ENCODE peak calls at places on chromosomes 5 and 9, in seven cellular contexts. P is lower lobe of right lung; C is fibroblast of the aortic adventitia; T is cardiac muscle cell; S is BE2C; B is tibial nerve; J is activated CD8-positive, alpha-beta T cell treated with anti-CD3 and anti-CD28 coated beads for 36 hours. U is an unnamed sample.

GRCh38 chr5:79689541-79690466 is at the start of gene CMYA5:
- DNase-seq in P (peak), C (no peak), T (peak), S (no peak), B (no peak), J (no peak), U (peak)

GRCh38 chr5:15544039-15544438 is 44.1 kb downstream of the FBXL7 start:
- DNase-seq in P (no peak), C (peak), T (no peak), S (no peak), B (no peak), J (no peak), U (no peak)

GRCh38 chr5:100900796-100901731 is 2.0 kb downstream of the ST8SIA4 start:
- DNase-seq in P (peak), C (peak), T (peak), S (peak), B (peak), J (peak), U (peak)

GRCh38 chr5:52997424-52997823 is 8.3 kb downstream of the ITGA2 start:
- DNase-seq in P (no peak), C (no peak), T (no peak), S (no peak), B (no peak), J (no peak), U (peak)

GRCh38 chr5:104344809-104345512 is 782.4 kb upstream of the NUDT12 start:
- DNase-seq in P (no peak), C (peak), T (peak), S (peak), B (no peak), J (no peak), U (no peak)

GRCh38 chr5:90994796-90995195 is 388.3 kb downstream of the ARRDC3 start:
- DNase-seq in P (no peak), C (no peak), T (no peak), S (no peak), B (no peak), J (no peak), U (no peak)

GRCh38 chr5:2863675-2864433 is 112.4 kb upstream of the IRX2 start:
- DNase-seq in P (no peak), C (no peak), T (no peak), S (no peak), B (no peak), J (no peak), U (no peak)

GRCh38 chr5:98414938-98415337 is 358.5 kb upstream of the RGMB start:
- DNase-seq in P (no peak), C (peak), T (peak), S (no peak), B (no peak), J (no peak), U (no peak)

GRCh38 chr5:178284095-178284675 is 51.6 kb upstream of the PHYKPL start:
- DNase-seq in P (no peak), C (no peak), T (peak), S (no peak), B (no peak), J (peak), U (no peak)

GRCh38 chr5:6407547-6408259 is 29.4 kb upstream of the MED10 start:
- DNase-seq in P (no peak), C (no peak), T (no peak), S (no peak), B (no peak), J (no peak), U (no peak)

GRCh38 chr9:125626187-125626586 is 80.8 kb downstream of the MAPKAP1 start:
- DNase-seq in P (no peak), C (peak), T (no peak), S (no peak), B (no peak), J (no peak), U (no peak)

GRCh38 chr9:34988218-34989055 is 1.1 kb upstream of the DNAJB5 start:
- DNase-seq in P (peak), C (no peak), T (peak), S (peak), B (no peak), J (peak), U (peak)

GRCh38 chr5:79120221-79120620 is 8.6 kb downstream of the BHMT start:
- DNase-seq in P (no peak), C (no peak), T (no peak), S (no peak), B (no peak), J (peak), U (no peak)

DNA sequence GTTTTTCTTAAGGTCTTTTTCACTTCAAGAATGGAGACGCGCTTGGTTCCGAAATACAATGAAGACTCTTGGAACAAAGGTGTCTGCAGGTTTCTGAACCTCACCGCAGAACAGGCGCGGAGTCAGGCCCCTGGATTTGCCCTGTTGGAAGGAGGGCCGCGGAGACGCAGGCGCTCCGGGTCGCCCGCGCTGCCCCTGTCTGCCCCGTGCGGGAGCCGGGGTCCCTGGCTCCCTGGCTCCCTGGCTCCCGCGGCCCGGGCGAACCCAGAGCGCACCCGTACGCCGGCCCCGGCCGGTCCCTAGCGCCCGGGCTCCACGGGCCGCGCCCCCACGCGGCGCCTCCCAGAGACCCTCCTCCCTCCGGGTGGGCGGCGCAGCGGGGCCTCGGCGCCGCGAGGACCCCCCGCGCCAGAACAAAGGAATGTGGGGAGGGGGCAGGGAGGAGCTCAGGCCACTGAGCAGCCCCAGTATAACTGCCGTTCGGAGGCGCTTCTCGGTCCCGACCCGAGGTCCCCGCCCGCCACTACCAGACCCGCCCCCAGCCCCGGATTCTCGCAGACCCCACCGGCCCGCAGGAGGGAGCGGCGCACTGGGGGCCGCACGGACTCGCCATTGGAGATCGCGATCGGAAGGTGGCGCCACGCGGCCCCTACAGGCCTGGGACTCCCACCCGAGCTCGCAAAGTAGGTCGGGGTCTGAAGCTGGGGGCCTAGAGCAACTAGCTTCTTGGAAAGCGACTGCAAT is 2.4 kb downstream of the NFIL3 start:
- DNase-seq in P (peak), C (peak), T (peak), S (peak), B (no peak), J (peak), U (peak)
- TF ChIP-seq CTCF in P (peak), C (peak), T (peak), S (peak), B (peak), J (peak), U (peak)

GRCh38 chr9:96176901-96177718 is 124.9 kb downstream of the HSD17B3 start:
- DNase-seq in P (no peak), C (peak), T (no peak), S (no peak), B (no peak), J (no peak), U (peak)
- TF ChIP-seq CTCF in P (no peak), C (no peak), T (no peak), S (no peak), B (no peak), J (no peak), U (peak)

GRCh38 chr9:107285292-107285691 is 2.2 kb downstream of the RAD23B start:
- DNase-seq in P (no peak), C (no peak), T (no peak), S (no peak), B (no peak), J (no peak), U (no peak)
- TF ChIP-seq CTCF in P (no peak), C (no peak), T (no peak), S (no peak), B (no peak), J (no peak), U (no peak)

GRCh38 chr9:83219154-83219923 is 156.4 kb upstream of the RASEF start:
- DNase-seq in P (peak), C (peak), T (peak), S (peak), B (peak), J (peak), U (peak)
- TF ChIP-seq CTCF in P (peak), C (peak), T (peak), S (peak), B (no peak), J (no peak), U (peak)

GRCh38 chr9:84317563-84317962 is 23.0 kb downstream of the SLC28A3 start:
- DNase-seq in P (no peak), C (no peak), T (no peak), S (no peak), B (no peak), J (peak), U (no peak)
- TF ChIP-seq CTCF in P (no peak), C (no peak), T (peak), S (peak), B (no peak), J (peak), U (no peak)

DNA sequence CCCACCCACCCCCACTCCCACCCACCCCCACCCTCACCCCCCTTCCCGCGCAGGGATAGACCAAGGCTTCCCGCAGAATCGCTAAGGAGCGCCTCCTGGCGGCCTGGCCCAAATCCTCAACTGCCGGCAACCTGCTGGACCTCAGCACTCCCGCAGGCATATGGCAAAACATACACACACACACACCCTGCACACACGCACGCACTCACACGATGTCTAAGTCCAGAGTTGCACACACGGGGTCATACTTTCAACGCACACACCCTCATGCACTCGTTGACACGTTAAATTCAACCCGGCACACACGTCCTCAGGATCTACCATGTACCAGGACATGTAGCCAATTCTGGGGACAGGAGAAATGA is 1.7 kb downstream of the CPLX2 start:
- DNase-seq in P (peak), C (no peak), T (peak), S (peak), B (no peak), J (peak), U (peak)
- TF ChIP-seq CTCF in P (no peak), C (no peak), T (peak), S (peak), B (no peak), J (no peak), U (no peak)

DNA sequence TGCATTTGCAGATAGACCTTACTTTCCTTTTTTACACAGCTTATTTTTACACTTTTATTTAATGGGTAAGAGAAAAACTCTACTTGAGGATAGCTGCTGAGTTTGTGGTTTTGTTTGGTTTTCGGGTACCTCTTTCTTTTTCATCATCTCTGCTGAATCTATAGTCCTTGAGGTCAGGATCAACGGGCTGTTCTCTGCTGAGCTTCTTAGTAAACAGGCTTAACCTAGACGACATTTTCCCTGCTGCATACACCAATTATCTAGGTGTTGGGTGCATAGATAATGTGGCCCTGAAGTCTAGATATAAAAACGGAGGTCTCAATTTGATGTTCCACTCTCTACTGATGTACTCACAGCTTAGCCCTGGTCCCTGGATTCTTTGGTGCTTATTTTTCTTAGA is 138.2 kb upstream of the ZNF366 start:
- DNase-seq in P (no peak), C (no peak), T (no peak), S (no peak), B (no peak), J (no peak), U (no peak)
- TF ChIP-seq CTCF in P (no peak), C (no peak), T (no peak), S (no peak), B (no peak), J (no peak), U (no peak)